ENCODE peak calls at places on chromosomes 11 and 22, in five cellular contexts. F is GM23248, G is neural progenitor cell, T is astrocyte, P is IMR-90. X is an unnamed sample.

GRCh38 chr11:69277074-69277809 is 16.7 kb upstream of the MYEOV start:
- DNase-seq in F (no peak), G (no peak), T (no peak), P (no peak), X (no peak)

GRCh38 chr11:15688351-15688792 is 573.6 kb downstream of the INSC start:
- DNase-seq in F (peak; percentile 8), G (no peak), P (peak; percentile 68), T (peak; percentile 94), X (peak; percentile 55)

GRCh38 chr11:12706531-12707499 is 32.6 kb downstream of the TEAD1 start:
- DNase-seq in P (no peak), F (no peak), T (no peak), G (no peak), X (no peak)

GRCh38 chr11:72624496-72625201 is 49.6 kb downstream of the PDE2A start:
- DNase-seq in P (no peak), G (no peak), F (peak; percentile 42), T (no peak), X (no peak)

GRCh38 chr11:66420671-66421476 is at the start of gene NPAS4:
- DNase-seq in F (no peak), T (no peak), P (no peak), G (peak; percentile 49), X (no peak)

GRCh38 chr22:37010976-37011375 is 8.3 kb downstream of the TST start:
- DNase-seq in G (no peak), T (no peak), F (no peak), P (no peak), X (no peak)

GRCh38 chr11:105100206-105100605 is 39.4 kb downstream of the CARD18 start:
- DNase-seq in T (no peak), G (no peak), P (no peak), F (no peak), X (peak; percentile 55)

GRCh38 chr11:2709429-2709828 is 9.6 kb upstream of the KCNQ1OT1 start:
- DNase-seq in T (no peak), F (peak; percentile 26), G (no peak), P (peak; percentile 34), X (no peak)

GRCh38 chr11:117719480-117719879 is 77.5 kb downstream of the DSCAML1 start:
- DNase-seq in T (no peak), F (no peak), P (no peak), G (no peak), X (no peak)

GRCh38 chr11:1854949-1855885 is 2.3 kb downstream of the LSP1 start:
- DNase-seq in G (no peak), P (no peak), F (no peak), T (no peak), X (no peak)

GRCh38 chr11:1006762-1007161 is 29.8 kb downstream of the MUC6 start:
- DNase-seq in P (no peak), G (no peak), F (no peak), T (no peak), X (no peak)

GRCh38 chr22:35838849-35839646 is 121.4 kb downstream of the APOL5 start:
- DNase-seq in G (peak; percentile 68), T (peak; percentile 53), P (peak; percentile 82), F (peak; percentile 91), X (peak; percentile 75)

GRCh38 chr22:23790819-23791736 is 4.3 kb downstream of the SMARCB1 start:
- DNase-seq in T (peak; percentile 33), P (peak; percentile 72), G (no peak), F (peak; percentile 78), X (no peak)

GRCh38 chr11:20156876-20157613 is 3.2 kb downstream of the DBX1 start:
- DNase-seq in T (no peak), G (peak; percentile 83), F (no peak), P (no peak), X (no peak)

GRCh38 chr11:118079507-118079906 is 2.6 kb downstream of the TMPRSS4 start:
- DNase-seq in G (no peak), T (no peak), P (no peak), F (no peak), X (no peak)

GRCh38 chr11:278001-278951 is at the start of gene NLRP6:
- DNase-seq in F (no peak), T (no peak), P (no peak), G (no peak), X (no peak)

GRCh38 chr11:70619591-70619990 is 221.3 kb downstream of the CTTN start:
- DNase-seq in P (no peak), F (no peak), G (no peak), T (no peak), X (no peak)

GRCh38 chr22:36999463-36999862 is 19.8 kb downstream of the TST start:
- DNase-seq in P (no peak), F (no peak), T (no peak), G (no peak), X (no peak)

GRCh38 chr11:8080674-8081590 is at the start of gene TUB:
- DNase-seq in G (peak; percentile 78), F (peak; percentile 70), T (no peak), P (no peak), X (no peak)

GRCh38 chr11:66860449-66860831 is 3.6 kb downstream of the LRFN4 start:
- DNase-seq in F (no peak), T (no peak), G (no peak), P (no peak), X (no peak)

GRCh38 chr11:119062779-119063178 is 4.8 kb upstream of the VPS11 start:
- DNase-seq in P (peak; percentile 69), G (no peak), F (peak; percentile 73), T (peak; percentile 47), X (peak; percentile 43)

GRCh38 chr11:69465236-69466000 is 16.0 kb upstream of the LINC01488 start:
- DNase-seq in G (no peak), F (no peak), T (no peak), P (no peak), X (peak; percentile 52)

GRCh38 chr11:14249121-14249963 is 109.6 kb downstream of the RRAS2 start:
- DNase-seq in F (peak; percentile 72), P (peak; percentile 53), T (peak; percentile 8), G (peak; percentile 87), X (peak; percentile 36)

GRCh38 chr11:49208006-49208721 is at the start of gene FOLH1:
- DNase-seq in T (no peak), F (peak; percentile 24), G (no peak), P (no peak), X (no peak)

GRCh38 chr11:65790104-65790901 is 3.4 kb downstream of the OVOL1 start:
- DNase-seq in G (peak; percentile 8), F (no peak), T (no peak), P (no peak), X (no peak)

GRCh38 chr11:91947215-91947614 is 277.4 kb upstream of the FAT3 start:
- DNase-seq in F (peak; percentile 34), G (no peak), P (peak; percentile 2), T (peak; percentile 83), X (peak; percentile 67)

GRCh38 chr11:68783216-68783821 is 32.0 kb upstream of the TESMIN start:
- DNase-seq in P (no peak), F (no peak), T (no peak), G (no peak), X (no peak)

GRCh38 chr11:10454902-10455631 is at the start of gene AMPD3:
- DNase-seq in G (peak; percentile 22), P (peak; percentile 99), F (peak; percentile 97), T (peak; percentile 88), X (peak; percentile 97)

GRCh38 chr22:21837184-21837979 is 30.1 kb downstream of the MAPK1 start:
- DNase-seq in F (peak; percentile 92), T (peak; percentile 94), G (peak; percentile 51), P (peak; percentile 91), X (peak; percentile 85)

GRCh38 chr11:108302121-108302785 is 79.4 kb downstream of the ATM start:
- DNase-seq in F (peak; percentile 44), P (peak; percentile 52), G (no peak), T (peak; percentile 30), X (peak; percentile 57)

GRCh38 chr22:48332438-48333322 is 1495.0 kb downstream of the BRD1 start:
- DNase-seq in T (no peak), F (no peak), P (no peak), G (no peak), X (no peak)

GRCh38 chr11:538431-539051 is 1.2 kb downstream of the LRRC56 start:
- DNase-seq in G (no peak), P (no peak), F (no peak), T (no peak), X (no peak)

GRCh38 chr22:22105364-22105763 is 122.8 kb upstream of the TOP3B start:
- DNase-seq in F (no peak), G (no peak), P (no peak), T (no peak), X (no peak)

GRCh38 chr11:66020618-66021357 is 5.5 kb downstream of the CATSPER1 start:
- DNase-seq in F (peak; percentile 89), G (no peak), P (peak; percentile 79), T (peak; percentile 68), X (peak; percentile 61)

GRCh38 chr22:44455151-44455962 is 42.7 kb downstream of the RTL6 start:
- DNase-seq in P (no peak), G (no peak), F (no peak), T (no peak), X (no peak)

GRCh38 chr11:134471341-134472187 is 59.5 kb upstream of the B3GAT1 start:
- DNase-seq in G (no peak), F (no peak), P (no peak), T (no peak), X (no peak)
- H3K9ac ChIP-seq in G (no peak overlapping the region), F (no peak overlapping the region), P (no peak overlapping the region), T (no peak overlapping the region), X (no peak overlapping the region)

GRCh38 chr11:35420371-35420770 is 1.0 kb upstream of the SLC1A2 start:
- DNase-seq in P (no peak), T (no peak), F (no peak), G (peak; percentile 35), X (no peak)
- H3K9ac ChIP-seq in P (no peak overlapping the region), T (no peak overlapping the region), F (no peak overlapping the region), G (no peak overlapping the region), X (no peak overlapping the region)

GRCh38 chr22:30196867-30197336 is 49.7 kb downstream of the LIF start:
- DNase-seq in T (no peak), G (no peak), P (no peak), F (no peak), X (no peak)
- H3K9ac ChIP-seq in T (peak overlapping the region; percentile 91), G (no peak overlapping the region), P (peak overlapping the region; percentile 58), F (peak overlapping the region; percentile 84), X (peak overlapping the region; percentile 95)

GRCh38 chr11:33358150-33358831 is 101.1 kb downstream of the HIPK3 start:
- DNase-seq in F (no peak), T (no peak), G (no peak), P (no peak), X (no peak)
- H3K9ac ChIP-seq in F (no peak overlapping the region), T (no peak overlapping the region), G (no peak overlapping the region), P (no peak overlapping the region), X (no peak overlapping the region)

GRCh38 chr11:129013737-129014475 is 71.2 kb upstream of the TP53AIP1 start:
- DNase-seq in G (no peak), P (no peak), T (no peak), F (no peak), X (peak; percentile 24)
- H3K9ac ChIP-seq in G (no peak overlapping the region), P (no peak overlapping the region), T (no peak overlapping the region), F (no peak overlapping the region), X (no peak overlapping the region)